ENCODE peak calls at places on chromosome 15, in five cellular contexts. A is right atrium auricular region, P is breast epithelium, B is lower leg skin, D is fibroblast of mammary gland. I is an unnamed sample.
A peak's percentile ranks its signal among the peaks of the same experiment; 100 is the strongest.

GRCh38 chr15:52567886-52568568 is 803 bp downstream of the ARPP19 start:
- DNase-seq in P (no peak), B (no peak), D (peak; percentile 35), A (no peak), I (peak; percentile 51)

GRCh38 chr15:65833501-65834220 is 35.6 kb upstream of the RAB11A start:
- DNase-seq in B (no peak), P (no peak), A (no peak), D (no peak), I (no peak)

GRCh38 chr15:100032358-100033080 is 299.3 kb upstream of the LYSMD4 start:
- DNase-seq in B (no peak), D (no peak), P (no peak), A (no peak), I (peak; percentile 6)

GRCh38 chr15:67010898-67011619 is 54.3 kb upstream of the SMAD3 start:
- DNase-seq in P (no peak), B (no peak), A (no peak), D (no peak), I (no peak)

GRCh38 chr15:63469190-63469589 is 35.2 kb upstream of the USP3 start:
- DNase-seq in D (no peak), A (no peak), P (no peak), B (no peak), I (no peak)

GRCh38 chr15:35173444-35174118 is 88.5 kb upstream of the NANOGP8 start:
- DNase-seq in A (no peak), B (no peak), P (no peak), D (peak; percentile 56), I (peak; percentile 40)

GRCh38 chr15:68414591-68414990 is 17.4 kb downstream of the ITGA11 start:
- DNase-seq in B (no peak), A (peak; percentile 34), D (no peak), P (no peak), I (no peak)

GRCh38 chr15:78077860-78078187 is 313 bp upstream of the TBC1D2B start:
- DNase-seq in A (no peak), D (no peak), B (no peak), P (no peak), I (no peak)

GRCh38 chr15:98658831-98659699 is 10.7 kb downstream of the IGF1R start:
- DNase-seq in D (peak; percentile 59), B (peak; percentile 55), P (no peak), A (no peak), I (peak; percentile 79)

GRCh38 chr15:60740787-60741354 is 261.9 kb upstream of the ICE2 start:
- DNase-seq in D (peak; percentile 77), B (no peak), P (no peak), A (no peak), I (peak; percentile 11)

GRCh38 chr15:40388941-40389823 is 6.7 kb downstream of the KNSTRN start:
- DNase-seq in P (no peak), A (no peak), B (no peak), D (peak; percentile 20), I (no peak)

GRCh38 chr15:85411992-85412538 is 31.7 kb downstream of the AKAP13 start:
- DNase-seq in A (no peak), P (no peak), B (no peak), D (peak; percentile 76), I (peak; percentile 42)

GRCh38 chr15:33581032-33581431 is 270.3 kb downstream of the RYR3 start:
- DNase-seq in A (no peak), P (no peak), B (no peak), D (peak; percentile 88), I (peak; percentile 33)

GRCh38 chr15:40088929-40089755 is 19.5 kb downstream of the BMF start:
- DNase-seq in D (no peak), P (no peak), A (no peak), B (no peak), I (peak; percentile 29)

GRCh38 chr15:31330111-31330785 is 3.6 kb downstream of the KLF13 start:
- DNase-seq in A (no peak), B (no peak), D (no peak), P (no peak), I (no peak)

GRCh38 chr15:31332020-31332680 is 5.5 kb downstream of the KLF13 start:
- DNase-seq in A (no peak), B (no peak), P (no peak), D (no peak), I (no peak)

GRCh38 chr15:31329640-31330010 is 3.0 kb downstream of the KLF13 start:
- DNase-seq in P (no peak), A (no peak), D (no peak), B (no peak), I (no peak)

GRCh38 chr15:31331389-31331788 is 4.8 kb downstream of the KLF13 start:
- DNase-seq in P (no peak), B (no peak), D (no peak), A (no peak), I (no peak)

DNA sequence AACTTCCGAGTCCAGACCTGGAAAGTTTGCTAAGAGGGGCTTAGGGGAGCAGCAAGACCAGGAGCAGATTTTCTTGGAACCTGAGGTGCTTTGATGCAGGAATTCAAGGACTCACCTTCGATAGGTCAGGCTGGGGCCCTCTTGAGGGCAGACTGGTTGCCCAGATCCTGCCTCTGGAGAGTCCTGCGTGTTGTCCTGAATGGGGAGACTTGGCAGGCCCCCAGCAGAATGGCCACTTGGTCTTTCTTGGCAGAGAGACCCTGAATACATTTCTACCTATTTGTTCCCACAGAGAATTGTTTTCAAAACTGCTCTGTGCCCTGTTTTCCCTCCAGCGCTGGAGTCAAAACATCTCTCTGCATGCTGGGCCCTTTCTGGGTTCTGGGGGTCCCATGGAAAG is 4.2 kb downstream of the KLF13 start:
- DNase-seq in A (no peak), P (no peak), D (no peak), B (no peak), I (no peak)
- H3K4me3 ChIP-seq in A (no peak overlapping the region), P (no peak overlapping the region), D (no peak overlapping the region), B (no peak overlapping the region), I (no peak overlapping the region)

GRCh38 chr15:38647683-38648082 is 83.1 kb upstream of the RASGRP1 start:
- DNase-seq in B (no peak), P (no peak), D (peak; percentile 25), A (no peak), I (peak; percentile 32)
- TF ChIP-seq CTCF in B (no peak), P (no peak), D (peak; percentile 42), A (peak; percentile 39), I (peak; percentile 42)

DNA sequence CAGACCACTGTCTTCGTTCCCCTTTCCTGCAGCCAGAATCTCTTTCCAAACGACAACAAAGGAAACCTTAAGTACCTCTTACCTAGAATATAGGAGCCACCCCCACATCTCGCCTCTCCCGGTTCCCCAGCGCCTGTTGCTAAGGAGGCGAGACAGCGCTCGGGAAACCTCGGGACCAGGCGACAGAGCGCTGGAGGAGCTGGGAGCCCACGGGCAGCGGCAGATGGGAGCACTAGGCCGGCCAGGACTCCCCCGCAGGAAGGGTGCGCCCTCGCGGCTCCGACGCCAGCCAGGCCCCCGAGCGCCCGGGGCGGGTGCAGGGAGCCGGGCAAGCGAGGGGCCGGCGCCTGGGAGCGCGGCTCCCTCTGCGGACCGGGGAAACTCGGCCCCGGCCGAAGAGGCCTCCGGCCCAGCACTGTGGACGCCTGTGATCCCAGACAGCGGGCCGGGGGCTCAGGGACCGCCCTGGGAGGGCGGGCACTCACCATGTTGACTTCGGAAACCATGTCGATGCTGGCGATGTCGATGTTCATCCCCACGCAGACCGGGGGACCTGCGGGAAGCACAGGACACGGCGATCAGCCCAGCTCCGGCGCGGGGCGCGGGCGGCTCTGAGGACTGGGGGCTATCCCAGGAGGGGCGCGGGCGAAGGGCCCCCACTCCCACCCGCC is 814 bp downstream of the GABRB3 start:
- DNase-seq in P (no peak), A (no peak), D (no peak), B (no peak), I (no peak)
- H3K4me3 ChIP-seq in P (peak overlapping the region; percentile 54), A (peak overlapping the region; percentile 49), D (no peak overlapping the region), B (no peak overlapping the region), I (no peak overlapping the region)

GRCh38 chr15:92693922-92694331 is 38.4 kb upstream of the FAM174B start:
- DNase-seq in A (no peak), D (peak; percentile 19), B (no peak), P (no peak), I (no peak)
- TF ChIP-seq CTCF in A (peak; percentile 33), D (peak; percentile 39), B (no peak), P (no peak), I (peak; percentile 21)

GRCh38 chr15:80744826-80745225 is 34.3 kb upstream of the CEMIP start:
- DNase-seq in B (no peak), A (no peak), D (peak; percentile 59), P (no peak), I (peak; percentile 54)
- H3K4me3 ChIP-seq in B (no peak overlapping the region), A (no peak overlapping the region), D (no peak overlapping the region), P (no peak overlapping the region), I (no peak overlapping the region)

I was measured in fibroblast of the aortic adventitia.